ENCODE peak calls at places on chromosomes 13 and 19, in four cellular contexts. G is AG04449; N is stomach; F is CD8-positive, alpha-beta T cell. D is an unnamed sample.

GRCh38 chr13:30748717-30749116 is 13.4 kb downstream of the ALOX5AP start:
- DNase-seq in G (no peak), N (no peak), F (no peak), D (no peak)

GRCh38 chr19:46755077-46755852 is 9.0 kb upstream of the STRN4 start:
- DNase-seq in G (no peak), N (no peak), F (no peak), D (peak; percentile 44)

GRCh38 chr19:42344336-42344893 is 19.0 kb downstream of the MEGF8 start:
- DNase-seq in F (no peak), G (no peak), N (no peak), D (no peak)

GRCh38 chr13:110398564-110399507 is 91.8 kb downstream of the COL4A2 start:
- DNase-seq in F (no peak), N (no peak), G (no peak), D (no peak)

GRCh38 chr19:13796301-13797057 is 1.2 kb downstream of the ZSWIM4 start:
- DNase-seq in N (peak; percentile 53), G (peak; percentile 80), F (no peak), D (peak; percentile 73)

GRCh38 chr13:76725211-76725610 is 161.0 kb downstream of the KCTD12 start:
- DNase-seq in F (no peak), G (peak; percentile 17), N (no peak), D (peak; percentile 47)

GRCh38 chr13:101202590-101202989 is 213.7 kb downstream of the NALCN start:
- DNase-seq in F (no peak), G (no peak), N (no peak), D (no peak)

GRCh38 chr13:103273825-103274224 is 207.6 kb upstream of the SLC10A2 start:
- DNase-seq in N (no peak), G (no peak), F (no peak), D (no peak)

GRCh38 chr19:1513492-1514294 is 874 bp upstream of the ADAMTSL5 start:
- DNase-seq in N (peak; percentile 53), G (no peak), F (peak; percentile 76), D (no peak)

GRCh38 chr13:76703621-76704020 is 182.6 kb downstream of the KCTD12 start:
- DNase-seq in F (no peak), G (no peak), N (no peak), D (no peak)

GRCh38 chr13:79973533-79973963 is 367.4 kb downstream of the SPRY2 start:
- DNase-seq in N (no peak), F (no peak), G (no peak), D (no peak)

GRCh38 chr13:113548171-113548641 is 36.3 kb upstream of the TFDP1 start:
- DNase-seq in G (no peak), F (no peak), N (no peak), D (no peak)

GRCh38 chr13:74290324-74290773 is 156.1 kb upstream of the KLF12 start:
- DNase-seq in F (peak; percentile 69), N (no peak), G (no peak), D (peak; percentile 86)

GRCh38 chr13:43831088-43831487 is 44.3 kb upstream of the ENOX1 start:
- DNase-seq in N (no peak), F (no peak), G (no peak), D (peak; percentile 69)
- H3K4me3 ChIP-seq in N (no peak overlapping the region), F (no peak overlapping the region), G (no peak overlapping the region), D (no peak overlapping the region)

DNA sequence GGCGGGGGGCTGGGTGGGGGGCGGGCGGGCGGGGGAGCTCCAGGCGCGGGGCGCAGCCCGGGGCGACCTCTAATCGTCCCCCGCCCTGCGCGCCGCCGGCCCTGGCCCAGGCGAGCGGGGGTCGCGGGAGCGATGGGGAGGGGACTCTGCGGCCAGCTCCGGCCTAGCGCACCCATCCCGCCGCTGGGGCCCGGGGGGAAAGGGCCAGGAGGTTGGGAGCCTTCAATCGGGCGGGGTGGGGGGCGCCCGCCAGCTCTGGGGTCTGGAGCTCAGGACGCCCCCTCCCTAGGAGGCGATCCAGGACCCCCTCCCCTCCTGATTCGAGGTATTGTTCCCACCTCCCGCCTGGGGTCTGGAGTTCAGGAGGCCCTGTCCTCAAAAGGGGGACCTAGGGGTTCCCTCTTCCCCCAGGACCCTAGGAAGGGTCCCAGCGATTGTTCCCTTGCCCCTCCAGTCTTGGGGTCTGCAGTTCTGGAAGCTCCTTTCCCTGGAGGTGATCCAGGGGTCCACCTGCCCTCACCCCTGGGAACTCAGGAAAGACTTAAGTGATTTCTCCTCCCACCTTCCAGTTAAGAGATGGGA is 469 bp downstream of the ZNF358 start:
- DNase-seq in F (no peak), G (no peak), N (no peak), D (no peak)
- H3K4me3 ChIP-seq in F (peak overlapping the region; percentile 35), G (peak overlapping the region; percentile 68), N (peak overlapping the region; percentile 69), D (peak overlapping the region; percentile 88)

GRCh38 chr19:6528544-6529121 is 2.2 kb upstream of the TNFSF9 start:
- DNase-seq in G (no peak), F (no peak), N (no peak), D (no peak)

GRCh38 chr19:6531163-6531955 is 533 bp downstream of the TNFSF9 start:
- DNase-seq in F (no peak), G (no peak), N (no peak), D (no peak)

GRCh38 chr19:6529351-6529750 is 1.5 kb upstream of the TNFSF9 start:
- DNase-seq in F (no peak), G (no peak), N (no peak), D (no peak)

GRCh38 chr19:6530385-6531162 is at the start of gene TNFSF9:
- DNase-seq in G (peak; percentile 10), N (peak; percentile 89), F (peak; percentile 76), D (peak; percentile 17)

GRCh38 chr19:6529937-6530384 is 865 bp upstream of the TNFSF9 start:
- DNase-seq in N (no peak), G (no peak), F (no peak), D (no peak)
- H3K4me3 ChIP-seq in N (peak overlapping the region; percentile 63), G (peak overlapping the region; percentile 71), F (no peak overlapping the region), D (peak overlapping the region; percentile 51)

GRCh38 chr13:43495732-43496131 is 291.0 kb downstream of the ENOX1 start:
- DNase-seq in G (no peak), F (no peak), N (no peak), D (no peak)
- H3K4me3 ChIP-seq in G (no peak overlapping the region), F (no peak overlapping the region), N (no peak overlapping the region), D (no peak overlapping the region)

DNA sequence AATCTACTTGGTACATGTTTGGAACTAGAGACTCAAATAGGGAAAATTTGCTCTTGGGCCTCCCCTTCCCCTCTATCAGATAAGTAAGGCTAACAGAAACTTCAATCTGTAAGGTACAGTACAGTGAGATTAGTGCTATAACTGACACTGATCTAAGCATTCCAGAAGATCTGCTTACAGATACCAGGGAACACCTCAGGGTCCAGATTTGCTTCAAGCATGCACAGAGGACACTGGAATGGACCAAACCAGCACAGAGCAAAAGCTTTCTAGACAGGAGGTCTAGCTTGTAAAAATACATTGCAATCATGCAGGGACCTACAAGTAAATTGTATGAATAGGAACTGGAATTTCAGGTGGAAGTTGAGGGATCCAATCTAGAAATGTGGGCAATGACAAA is 16.4 kb downstream of the DIAPH3 start:
- DNase-seq in N (no peak), F (no peak), G (no peak), D (no peak)
- H3K4me3 ChIP-seq in N (no peak overlapping the region), F (no peak overlapping the region), G (no peak overlapping the region), D (no peak overlapping the region)

GRCh38 chr13:24616514-24616913 is 63.7 kb upstream of the ATP12A start:
- DNase-seq in N (no peak), F (no peak), G (no peak), D (no peak)

GRCh38 chr13:24619302-24619701 is 60.9 kb upstream of the ATP12A start:
- DNase-seq in F (no peak), G (no peak), N (no peak), D (no peak)

GRCh38 chr13:24618219-24618955 is 61.8 kb upstream of the ATP12A start:
- DNase-seq in F (peak; percentile 84), N (peak; percentile 37), G (no peak), D (no peak)

GRCh38 chr13:24615911-24616472 is 64.2 kb upstream of the ATP12A start:
- DNase-seq in N (no peak), G (no peak), F (no peak), D (no peak)

DNA sequence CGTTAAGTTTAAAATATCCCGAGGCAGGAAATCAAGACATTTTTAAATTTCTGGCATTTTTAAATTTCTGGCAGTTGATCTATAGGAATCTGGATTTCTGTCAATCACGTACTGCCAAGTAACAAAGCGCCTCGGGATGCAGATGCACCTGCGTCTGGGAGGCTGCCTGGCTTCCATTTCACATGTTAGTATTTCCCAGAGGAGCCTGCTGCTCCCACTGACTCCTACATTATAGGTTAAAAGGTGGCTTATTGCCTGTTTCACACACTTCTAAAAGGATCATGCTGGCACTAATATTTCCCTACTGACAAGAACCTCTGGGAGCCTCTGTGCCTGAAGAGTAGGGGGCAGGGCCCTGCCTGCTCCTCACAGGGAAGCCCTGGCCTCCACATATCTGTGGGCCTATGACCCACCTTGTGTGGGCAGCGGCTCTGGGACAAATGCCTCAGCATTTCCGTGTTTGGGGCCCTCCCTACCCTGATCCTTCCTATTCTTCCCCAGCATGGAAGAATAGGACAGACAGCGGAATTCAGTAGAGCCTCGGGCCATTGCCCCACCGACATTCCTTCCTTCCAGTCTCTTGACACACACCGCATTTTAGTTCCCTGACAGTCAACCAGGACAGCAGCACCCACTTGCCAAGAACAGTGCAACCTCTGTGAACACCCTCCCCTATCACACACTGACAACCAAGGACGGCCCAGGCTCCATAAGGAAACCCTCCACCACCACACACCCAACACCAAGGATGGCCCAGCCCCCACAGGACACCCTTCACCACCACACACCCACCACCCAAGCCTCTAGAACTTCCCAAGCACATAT is 62.6 kb upstream of the ATP12A start:
- DNase-seq in G (no peak), N (no peak), F (no peak), D (no peak)
- H3K4me3 ChIP-seq in G (no peak overlapping the region), N (no peak overlapping the region), F (no peak overlapping the region), D (no peak overlapping the region)

DNA sequence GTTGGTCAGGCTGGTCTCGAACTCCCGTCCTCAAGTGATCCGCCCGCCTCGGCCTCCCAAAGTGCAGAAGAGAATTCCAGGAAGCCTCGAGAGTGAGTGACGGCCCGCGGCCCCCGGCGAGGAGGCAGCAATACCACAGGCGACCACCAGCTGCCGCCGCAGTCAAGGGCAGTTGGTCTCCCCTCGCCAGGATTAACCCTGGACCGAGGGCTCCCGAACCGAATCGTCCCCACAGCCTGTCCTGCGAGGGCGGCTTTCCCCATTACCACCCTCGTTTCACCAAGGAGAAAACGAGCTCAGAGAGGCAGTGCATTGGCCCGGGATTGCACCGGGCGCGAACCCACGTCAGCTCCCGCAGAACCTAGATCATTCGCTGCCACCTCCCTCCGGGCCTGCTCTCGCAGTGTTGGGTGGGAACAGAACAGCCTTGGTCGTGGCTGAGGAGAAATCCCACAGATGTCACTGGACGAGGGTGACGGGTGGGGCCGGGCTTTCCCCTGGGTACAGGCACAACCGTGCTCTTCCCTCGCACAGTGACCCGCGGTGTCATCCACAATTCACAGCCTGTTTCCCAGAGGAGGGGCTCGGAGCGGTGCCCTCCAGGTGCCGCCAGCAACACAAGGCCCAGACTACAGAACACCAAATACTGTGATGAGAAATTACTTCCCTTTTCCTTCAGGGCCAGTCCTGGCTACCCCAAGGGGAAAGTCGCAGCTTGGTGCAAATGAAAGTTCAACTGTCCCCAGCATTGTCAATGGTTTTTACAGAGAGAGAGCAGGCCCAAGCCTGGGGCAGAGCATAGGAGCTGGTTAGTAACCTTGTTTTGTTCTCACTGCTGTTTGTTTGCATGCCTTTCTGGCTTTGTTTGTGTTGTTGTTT is 24.8 kb downstream of the C2CD4C start:
- DNase-seq in G (no peak), F (no peak), N (peak; percentile 40), D (no peak)
- H3K4me3 ChIP-seq in G (no peak overlapping the region), F (no peak overlapping the region), N (no peak overlapping the region), D (no peak overlapping the region)

GRCh38 chr13:25372275-25373081 is 704 bp downstream of the ATP8A2 start:
- DNase-seq in N (no peak), G (no peak), F (no peak), D (no peak)
- H3K4me3 ChIP-seq in N (peak overlapping the region; percentile 56), G (peak overlapping the region; percentile 38), F (no peak overlapping the region), D (peak overlapping the region; percentile 49)